ENCODE peak calls at places on chromosomes 11 and 22, in eight cellular contexts. One of them, this sample, is unnamed.

GRCh38 chr11:45028921-45029680 is 78.4 kb upstream of the TP53I11 start:
- DNase-seq in OCI-LY7: peak
- DNase-seq in dorsolateral prefrontal cortex: no peak
- DNase-seq in coronary artery: no peak
- DNase-seq in right atrium auricular region: peak
- DNase-seq in cardiac muscle cell: no peak
- DNase-seq in GM13977: no peak
- DNase-seq in psoas muscle: no peak
- DNase-seq in this sample: no peak

GRCh38 chr22:16970446-16970845 is 37.6 kb downstream of the GAB4 start:
- DNase-seq in OCI-LY7: peak
- DNase-seq in dorsolateral prefrontal cortex: no peak
- DNase-seq in coronary artery: no peak
- DNase-seq in right atrium auricular region: no peak
- DNase-seq in cardiac muscle cell: no peak
- DNase-seq in GM13977: no peak
- DNase-seq in psoas muscle: no peak
- DNase-seq in this sample: no peak

GRCh38 chr11:79428406-79428805 is 12.4 kb downstream of the TENM4 start:
- DNase-seq in OCI-LY7: no peak
- DNase-seq in dorsolateral prefrontal cortex: no peak
- DNase-seq in coronary artery: no peak
- DNase-seq in right atrium auricular region: no peak
- DNase-seq in cardiac muscle cell: no peak
- DNase-seq in GM13977: no peak
- DNase-seq in psoas muscle: no peak
- DNase-seq in this sample: no peak

GRCh38 chr11:74135516-74135840 is 35.3 kb downstream of the C2CD3 start:
- DNase-seq in OCI-LY7: no peak
- DNase-seq in dorsolateral prefrontal cortex: no peak
- DNase-seq in coronary artery: no peak
- DNase-seq in right atrium auricular region: no peak
- DNase-seq in cardiac muscle cell: no peak
- DNase-seq in GM13977: no peak
- DNase-seq in psoas muscle: no peak
- DNase-seq in this sample: no peak

GRCh38 chr11:11036185-11037161 is 178.6 kb upstream of the ZBED5 start:
- DNase-seq in OCI-LY7: peak
- DNase-seq in dorsolateral prefrontal cortex: no peak
- DNase-seq in coronary artery: no peak
- DNase-seq in right atrium auricular region: no peak
- DNase-seq in cardiac muscle cell: peak
- DNase-seq in GM13977: peak
- DNase-seq in psoas muscle: no peak
- DNase-seq in this sample: peak

GRCh38 chr11:41379084-41379483 is 80.4 kb downstream of the LRRC4C start:
- DNase-seq in OCI-LY7: no peak
- DNase-seq in dorsolateral prefrontal cortex: no peak
- DNase-seq in coronary artery: no peak
- DNase-seq in right atrium auricular region: no peak
- DNase-seq in cardiac muscle cell: no peak
- DNase-seq in GM13977: no peak
- DNase-seq in psoas muscle: no peak
- DNase-seq in this sample: no peak

GRCh38 chr11:117882539-117882938 is 6.1 kb upstream of the FXYD6 start:
- DNase-seq in OCI-LY7: no peak
- DNase-seq in dorsolateral prefrontal cortex: no peak
- DNase-seq in coronary artery: peak
- DNase-seq in right atrium auricular region: peak
- DNase-seq in cardiac muscle cell: peak
- DNase-seq in GM13977: no peak
- DNase-seq in psoas muscle: no peak
- DNase-seq in this sample: no peak

GRCh38 chr11:19963697-19964340 is 196.5 kb downstream of the DBX1 start:
- DNase-seq in OCI-LY7: no peak
- DNase-seq in dorsolateral prefrontal cortex: no peak
- DNase-seq in coronary artery: peak
- DNase-seq in right atrium auricular region: no peak
- DNase-seq in cardiac muscle cell: no peak
- DNase-seq in GM13977: no peak
- DNase-seq in psoas muscle: no peak
- DNase-seq in this sample: no peak

GRCh38 chr11:23765862-23766261 is 731.0 kb upstream of the LUZP2 start:
- DNase-seq in OCI-LY7: no peak
- DNase-seq in dorsolateral prefrontal cortex: no peak
- DNase-seq in coronary artery: no peak
- DNase-seq in right atrium auricular region: no peak
- DNase-seq in cardiac muscle cell: no peak
- DNase-seq in GM13977: no peak
- DNase-seq in psoas muscle: no peak
- DNase-seq in this sample: no peak

GRCh38 chr11:117808768-117809167 is 11.8 kb upstream of the DSCAML1 start:
- DNase-seq in OCI-LY7: no peak
- DNase-seq in dorsolateral prefrontal cortex: no peak
- DNase-seq in coronary artery: no peak
- DNase-seq in right atrium auricular region: no peak
- DNase-seq in cardiac muscle cell: no peak
- DNase-seq in GM13977: no peak
- DNase-seq in psoas muscle: no peak
- DNase-seq in this sample: no peak

GRCh38 chr11:19646921-19647320 is 65.7 kb upstream of the NAV2 start:
- DNase-seq in OCI-LY7: no peak
- DNase-seq in dorsolateral prefrontal cortex: no peak
- DNase-seq in coronary artery: no peak
- DNase-seq in right atrium auricular region: no peak
- DNase-seq in cardiac muscle cell: no peak
- DNase-seq in GM13977: no peak
- DNase-seq in psoas muscle: no peak
- DNase-seq in this sample: no peak

GRCh38 chr11:65584723-65585171 is 8.9 kb downstream of the EHBP1L1 start:
- DNase-seq in OCI-LY7: no peak
- DNase-seq in dorsolateral prefrontal cortex: no peak
- DNase-seq in coronary artery: no peak
- DNase-seq in right atrium auricular region: no peak
- DNase-seq in cardiac muscle cell: no peak
- DNase-seq in GM13977: no peak
- DNase-seq in psoas muscle: no peak
- DNase-seq in this sample: no peak

GRCh38 chr11:789951-790350 is at the start of gene CEND1:
- DNase-seq in OCI-LY7: peak
- DNase-seq in dorsolateral prefrontal cortex: peak
- DNase-seq in coronary artery: no peak
- DNase-seq in right atrium auricular region: no peak
- DNase-seq in cardiac muscle cell: no peak
- DNase-seq in GM13977: peak
- DNase-seq in psoas muscle: peak
- DNase-seq in this sample: peak

GRCh38 chr11:114318361-114318760 is 22.2 kb downstream of the NNMT start:
- DNase-seq in OCI-LY7: no peak
- DNase-seq in dorsolateral prefrontal cortex: no peak
- DNase-seq in coronary artery: no peak
- DNase-seq in right atrium auricular region: no peak
- DNase-seq in cardiac muscle cell: no peak
- DNase-seq in GM13977: no peak
- DNase-seq in psoas muscle: no peak
- DNase-seq in this sample: no peak

GRCh38 chr11:114315749-114316368 is 19.7 kb downstream of the NNMT start:
- DNase-seq in OCI-LY7: no peak
- DNase-seq in dorsolateral prefrontal cortex: no peak
- DNase-seq in coronary artery: no peak
- DNase-seq in right atrium auricular region: no peak
- DNase-seq in cardiac muscle cell: no peak
- DNase-seq in GM13977: no peak
- DNase-seq in psoas muscle: no peak
- DNase-seq in this sample: no peak

GRCh38 chr11:114319716-114320328 is 23.6 kb downstream of the NNMT start:
- DNase-seq in OCI-LY7: no peak
- DNase-seq in dorsolateral prefrontal cortex: no peak
- DNase-seq in coronary artery: no peak
- DNase-seq in right atrium auricular region: no peak
- DNase-seq in cardiac muscle cell: no peak
- DNase-seq in GM13977: no peak
- DNase-seq in psoas muscle: no peak
- DNase-seq in this sample: no peak

GRCh38 chr11:114316980-114317675 is 20.9 kb downstream of the NNMT start:
- DNase-seq in OCI-LY7: no peak
- DNase-seq in dorsolateral prefrontal cortex: no peak
- DNase-seq in coronary artery: no peak
- DNase-seq in right atrium auricular region: peak
- DNase-seq in cardiac muscle cell: no peak
- DNase-seq in GM13977: no peak
- DNase-seq in psoas muscle: no peak
- DNase-seq in this sample: no peak

DNA sequence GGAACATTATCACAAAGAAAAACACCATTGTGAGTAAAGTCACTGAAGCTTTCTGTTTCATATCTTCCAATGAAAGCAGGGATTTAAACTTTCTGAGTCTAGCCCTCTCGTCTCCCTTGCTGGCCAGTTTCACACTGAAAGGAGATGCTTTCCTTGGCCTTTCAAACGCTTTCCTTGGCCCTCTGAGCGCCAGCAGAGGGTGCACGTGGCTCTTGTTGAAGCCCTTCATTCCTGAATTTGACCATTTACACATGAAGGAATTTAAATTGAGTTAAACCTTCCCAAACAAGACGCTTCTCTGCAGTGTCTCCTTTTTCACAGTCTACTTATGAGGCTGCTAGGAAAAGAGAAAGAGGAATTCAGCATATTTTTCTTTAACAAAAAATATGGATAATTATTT is 21.5 kb downstream of the NNMT start:
- DNase-seq in OCI-LY7: peak
- DNase-seq in dorsolateral prefrontal cortex: peak
- DNase-seq in coronary artery: no peak
- DNase-seq in right atrium auricular region: peak
- DNase-seq in cardiac muscle cell: peak
- DNase-seq in GM13977: no peak
- DNase-seq in psoas muscle: no peak
- DNase-seq in this sample: no peak
- TF ChIP-seq CTCF in OCI-LY7: peak
- TF ChIP-seq CTCF in dorsolateral prefrontal cortex: peak
- TF ChIP-seq CTCF in coronary artery: no peak
- TF ChIP-seq CTCF in right atrium auricular region: no peak
- TF ChIP-seq CTCF in cardiac muscle cell: peak
- TF ChIP-seq CTCF in GM13977: no peak
- TF ChIP-seq CTCF in psoas muscle: peak
- TF ChIP-seq CTCF in this sample: no peak

GRCh38 chr22:45007946-45008852 is 1.6 kb downstream of the PHF21B start:
- DNase-seq in OCI-LY7: no peak
- DNase-seq in dorsolateral prefrontal cortex: no peak
- DNase-seq in coronary artery: no peak
- DNase-seq in right atrium auricular region: no peak
- DNase-seq in cardiac muscle cell: peak
- DNase-seq in GM13977: peak
- DNase-seq in psoas muscle: no peak
- DNase-seq in this sample: no peak

GRCh38 chr22:45007247-45007945 is 2.4 kb downstream of the PHF21B start:
- DNase-seq in OCI-LY7: no peak
- DNase-seq in dorsolateral prefrontal cortex: no peak
- DNase-seq in coronary artery: no peak
- DNase-seq in right atrium auricular region: no peak
- DNase-seq in cardiac muscle cell: peak
- DNase-seq in GM13977: peak
- DNase-seq in psoas muscle: no peak
- DNase-seq in this sample: peak

GRCh38 chr22:45008853-45009751 is 703 bp downstream of the PHF21B start:
- DNase-seq in OCI-LY7: peak
- DNase-seq in dorsolateral prefrontal cortex: no peak
- DNase-seq in coronary artery: no peak
- DNase-seq in right atrium auricular region: no peak
- DNase-seq in cardiac muscle cell: peak
- DNase-seq in GM13977: peak
- DNase-seq in psoas muscle: no peak
- DNase-seq in this sample: no peak

GRCh38 chr22:45010532-45010900 is 711 bp upstream of the PHF21B start:
- DNase-seq in OCI-LY7: no peak
- DNase-seq in dorsolateral prefrontal cortex: no peak
- DNase-seq in coronary artery: no peak
- DNase-seq in right atrium auricular region: no peak
- DNase-seq in cardiac muscle cell: no peak
- DNase-seq in GM13977: no peak
- DNase-seq in psoas muscle: no peak
- DNase-seq in this sample: no peak

GRCh38 chr22:45009881-45010531 is at the start of gene PHF21B:
- DNase-seq in OCI-LY7: peak
- DNase-seq in dorsolateral prefrontal cortex: peak
- DNase-seq in coronary artery: no peak
- DNase-seq in right atrium auricular region: no peak
- DNase-seq in cardiac muscle cell: peak
- DNase-seq in GM13977: peak
- DNase-seq in psoas muscle: peak
- DNase-seq in this sample: peak
- TF ChIP-seq CTCF in OCI-LY7: peak
- TF ChIP-seq CTCF in dorsolateral prefrontal cortex: no peak
- TF ChIP-seq CTCF in coronary artery: no peak
- TF ChIP-seq CTCF in right atrium auricular region: no peak
- TF ChIP-seq CTCF in cardiac muscle cell: no peak
- TF ChIP-seq CTCF in GM13977: no peak
- TF ChIP-seq CTCF in psoas muscle: no peak
- TF ChIP-seq CTCF in this sample: no peak

GRCh38 chr22:28771195-28771791 is 1.2 kb upstream of the CCDC117 start:
- DNase-seq in OCI-LY7: no peak
- DNase-seq in dorsolateral prefrontal cortex: no peak
- DNase-seq in coronary artery: no peak
- DNase-seq in right atrium auricular region: no peak
- DNase-seq in cardiac muscle cell: no peak
- DNase-seq in GM13977: no peak
- DNase-seq in psoas muscle: no peak
- DNase-seq in this sample: no peak

GRCh38 chr22:28774378-28774777 is 1.9 kb downstream of the CCDC117 start:
- DNase-seq in OCI-LY7: no peak
- DNase-seq in dorsolateral prefrontal cortex: no peak
- DNase-seq in coronary artery: no peak
- DNase-seq in right atrium auricular region: no peak
- DNase-seq in cardiac muscle cell: no peak
- DNase-seq in GM13977: no peak
- DNase-seq in psoas muscle: no peak
- DNase-seq in this sample: no peak

GRCh38 chr22:28773461-28773867 is 969 bp downstream of the CCDC117 start:
- DNase-seq in OCI-LY7: no peak
- DNase-seq in dorsolateral prefrontal cortex: no peak
- DNase-seq in coronary artery: no peak
- DNase-seq in right atrium auricular region: no peak
- DNase-seq in cardiac muscle cell: no peak
- DNase-seq in GM13977: peak
- DNase-seq in psoas muscle: no peak
- DNase-seq in this sample: peak

GRCh38 chr22:28769394-28770085 is 3.0 kb upstream of the CCDC117 start:
- DNase-seq in OCI-LY7: no peak
- DNase-seq in dorsolateral prefrontal cortex: no peak
- DNase-seq in coronary artery: no peak
- DNase-seq in right atrium auricular region: no peak
- DNase-seq in cardiac muscle cell: no peak
- DNase-seq in GM13977: no peak
- DNase-seq in psoas muscle: no peak
- DNase-seq in this sample: no peak

GRCh38 chr22:28772633-28773460 is at the start of gene CCDC117:
- DNase-seq in OCI-LY7: peak
- DNase-seq in dorsolateral prefrontal cortex: peak
- DNase-seq in coronary artery: peak
- DNase-seq in right atrium auricular region: peak
- DNase-seq in cardiac muscle cell: peak
- DNase-seq in GM13977: peak
- DNase-seq in psoas muscle: peak
- DNase-seq in this sample: peak
- TF ChIP-seq CTCF in OCI-LY7: peak
- TF ChIP-seq CTCF in dorsolateral prefrontal cortex: no peak
- TF ChIP-seq CTCF in coronary artery: no peak
- TF ChIP-seq CTCF in right atrium auricular region: no peak
- TF ChIP-seq CTCF in cardiac muscle cell: peak
- TF ChIP-seq CTCF in GM13977: peak
- TF ChIP-seq CTCF in psoas muscle: peak
- TF ChIP-seq CTCF in this sample: no peak

GRCh38 chr22:32518848-32519247 is 44.2 kb downstream of the FBXO7 start:
- DNase-seq in OCI-LY7: peak
- DNase-seq in dorsolateral prefrontal cortex: no peak
- DNase-seq in coronary artery: no peak
- DNase-seq in right atrium auricular region: no peak
- DNase-seq in cardiac muscle cell: no peak
- DNase-seq in GM13977: no peak
- DNase-seq in psoas muscle: no peak
- DNase-seq in this sample: no peak
- TF ChIP-seq CTCF in OCI-LY7: peak
- TF ChIP-seq CTCF in dorsolateral prefrontal cortex: no peak
- TF ChIP-seq CTCF in coronary artery: no peak
- TF ChIP-seq CTCF in right atrium auricular region: no peak
- TF ChIP-seq CTCF in cardiac muscle cell: peak
- TF ChIP-seq CTCF in GM13977: peak
- TF ChIP-seq CTCF in psoas muscle: peak
- TF ChIP-seq CTCF in this sample: peak

This sample was measured in GM13976.